ENCODE peak calls at places on chromosome 16, in ten cellular contexts. One of them, this sample, is unnamed.

GRCh38 chr16:68760671-68761275 is 23.7 kb downstream of the CDH1 start:
- DNase-seq in pancreas: no peak
- DNase-seq in Caco-2: no peak
- DNase-seq in neural progenitor cell: no peak
- DNase-seq in heart left ventricle: no peak
- DNase-seq in stomach: no peak
- DNase-seq in transverse colon: peak; percentile 41
- DNase-seq in left ventricle myocardium inferior: no peak
- DNase-seq in fibroblast of lung: peak; percentile 73
- DNase-seq in BJ: no peak
- DNase-seq in this sample: no peak

GRCh38 chr16:84585886-84586285 is 32.0 kb downstream of the COTL1 start:
- DNase-seq in pancreas: no peak
- DNase-seq in stomach: no peak
- DNase-seq in Caco-2: no peak
- DNase-seq in left ventricle myocardium inferior: no peak
- DNase-seq in neural progenitor cell: peak; percentile 88
- DNase-seq in fibroblast of lung: no peak
- DNase-seq in heart left ventricle: no peak
- DNase-seq in BJ: no peak
- DNase-seq in transverse colon: no peak
- DNase-seq in this sample: no peak

GRCh38 chr16:78749745-78750268 is 650.4 kb downstream of the WWOX start:
- DNase-seq in BJ: no peak
- DNase-seq in stomach: no peak
- DNase-seq in left ventricle myocardium inferior: no peak
- DNase-seq in pancreas: no peak
- DNase-seq in fibroblast of lung: no peak
- DNase-seq in heart left ventricle: no peak
- DNase-seq in transverse colon: no peak
- DNase-seq in Caco-2: no peak
- DNase-seq in neural progenitor cell: no peak
- DNase-seq in this sample: no peak

GRCh38 chr16:35176449-35176848 is 1717.0 kb downstream of the TP53TG3F start:
- DNase-seq in fibroblast of lung: no peak
- DNase-seq in stomach: no peak
- DNase-seq in neural progenitor cell: no peak
- DNase-seq in heart left ventricle: peak; percentile 27
- DNase-seq in transverse colon: no peak
- DNase-seq in BJ: no peak
- DNase-seq in pancreas: no peak
- DNase-seq in left ventricle myocardium inferior: peak; percentile 51
- DNase-seq in Caco-2: no peak
- DNase-seq in this sample: no peak

GRCh38 chr16:87324411-87325275 is 7.5 kb upstream of the C16orf95 start:
- DNase-seq in BJ: no peak
- DNase-seq in transverse colon: peak; percentile 30
- DNase-seq in fibroblast of lung: peak; percentile 10
- DNase-seq in Caco-2: no peak
- DNase-seq in neural progenitor cell: peak; percentile 84
- DNase-seq in stomach: no peak
- DNase-seq in heart left ventricle: no peak
- DNase-seq in left ventricle myocardium inferior: no peak
- DNase-seq in pancreas: no peak
- DNase-seq in this sample: peak; percentile 33

GRCh38 chr16:83143788-83144187 is 517.0 kb downstream of the CDH13 start:
- DNase-seq in heart left ventricle: no peak
- DNase-seq in pancreas: no peak
- DNase-seq in Caco-2: peak; percentile 97
- DNase-seq in left ventricle myocardium inferior: no peak
- DNase-seq in neural progenitor cell: peak; percentile 9
- DNase-seq in transverse colon: peak; percentile 9
- DNase-seq in BJ: no peak
- DNase-seq in stomach: no peak
- DNase-seq in fibroblast of lung: peak; percentile 91
- DNase-seq in this sample: peak; percentile 31

GRCh38 chr16:87832759-87833502 is 36.4 kb downstream of the SLC7A5 start:
- DNase-seq in BJ: no peak
- DNase-seq in transverse colon: no peak
- DNase-seq in heart left ventricle: no peak
- DNase-seq in left ventricle myocardium inferior: no peak
- DNase-seq in stomach: no peak
- DNase-seq in neural progenitor cell: no peak
- DNase-seq in fibroblast of lung: no peak
- DNase-seq in pancreas: no peak
- DNase-seq in Caco-2: no peak
- DNase-seq in this sample: no peak

GRCh38 chr16:3168706-3169105 is 19.3 kb upstream of the OR1F1 start:
- DNase-seq in heart left ventricle: no peak
- DNase-seq in fibroblast of lung: no peak
- DNase-seq in neural progenitor cell: no peak
- DNase-seq in BJ: no peak
- DNase-seq in stomach: no peak
- DNase-seq in transverse colon: no peak
- DNase-seq in pancreas: no peak
- DNase-seq in Caco-2: no peak
- DNase-seq in left ventricle myocardium inferior: no peak
- DNase-seq in this sample: no peak

GRCh38 chr16:76639685-76640289 is 362.6 kb downstream of the CNTNAP4 start:
- DNase-seq in neural progenitor cell: peak; percentile 58
- DNase-seq in heart left ventricle: no peak
- DNase-seq in left ventricle myocardium inferior: no peak
- DNase-seq in stomach: no peak
- DNase-seq in pancreas: no peak
- DNase-seq in transverse colon: no peak
- DNase-seq in Caco-2: peak; percentile 64
- DNase-seq in BJ: no peak
- DNase-seq in fibroblast of lung: peak; percentile 0
- DNase-seq in this sample: peak; percentile 44

GRCh38 chr16:80527297-80527696 is 13.5 kb upstream of the DYNLRB2 start:
- DNase-seq in neural progenitor cell: peak; percentile 67
- DNase-seq in left ventricle myocardium inferior: no peak
- DNase-seq in heart left ventricle: no peak
- DNase-seq in stomach: no peak
- DNase-seq in Caco-2: no peak
- DNase-seq in fibroblast of lung: peak; percentile 17
- DNase-seq in transverse colon: peak; percentile 12
- DNase-seq in BJ: no peak
- DNase-seq in pancreas: no peak
- DNase-seq in this sample: peak; percentile 27

GRCh38 chr16:85610059-85610445 is 3.1 kb upstream of the GSE1 start:
- DNase-seq in Caco-2: no peak
- DNase-seq in transverse colon: peak; percentile 25
- DNase-seq in pancreas: no peak
- DNase-seq in fibroblast of lung: no peak
- DNase-seq in left ventricle myocardium inferior: no peak
- DNase-seq in BJ: no peak
- DNase-seq in heart left ventricle: no peak
- DNase-seq in stomach: peak; percentile 51
- DNase-seq in neural progenitor cell: no peak
- DNase-seq in this sample: no peak

GRCh38 chr16:79707867-79708266 is 107.3 kb upstream of the MAF start:
- DNase-seq in pancreas: no peak
- DNase-seq in neural progenitor cell: no peak
- DNase-seq in BJ: no peak
- DNase-seq in heart left ventricle: peak; percentile 49
- DNase-seq in fibroblast of lung: peak; percentile 11
- DNase-seq in transverse colon: peak; percentile 46
- DNase-seq in Caco-2: peak; percentile 41
- DNase-seq in left ventricle myocardium inferior: peak; percentile 78
- DNase-seq in stomach: peak; percentile 53
- DNase-seq in this sample: peak; percentile 5

GRCh38 chr16:14003119-14003570 is 68.0 kb upstream of the MRTFB start:
- DNase-seq in heart left ventricle: peak; percentile 77
- DNase-seq in fibroblast of lung: peak; percentile 77
- DNase-seq in left ventricle myocardium inferior: peak; percentile 61
- DNase-seq in pancreas: peak; percentile 51
- DNase-seq in Caco-2: peak; percentile 37
- DNase-seq in stomach: no peak
- DNase-seq in transverse colon: peak; percentile 29
- DNase-seq in BJ: peak; percentile 53
- DNase-seq in neural progenitor cell: peak; percentile 83
- DNase-seq in this sample: peak; percentile 76

DNA sequence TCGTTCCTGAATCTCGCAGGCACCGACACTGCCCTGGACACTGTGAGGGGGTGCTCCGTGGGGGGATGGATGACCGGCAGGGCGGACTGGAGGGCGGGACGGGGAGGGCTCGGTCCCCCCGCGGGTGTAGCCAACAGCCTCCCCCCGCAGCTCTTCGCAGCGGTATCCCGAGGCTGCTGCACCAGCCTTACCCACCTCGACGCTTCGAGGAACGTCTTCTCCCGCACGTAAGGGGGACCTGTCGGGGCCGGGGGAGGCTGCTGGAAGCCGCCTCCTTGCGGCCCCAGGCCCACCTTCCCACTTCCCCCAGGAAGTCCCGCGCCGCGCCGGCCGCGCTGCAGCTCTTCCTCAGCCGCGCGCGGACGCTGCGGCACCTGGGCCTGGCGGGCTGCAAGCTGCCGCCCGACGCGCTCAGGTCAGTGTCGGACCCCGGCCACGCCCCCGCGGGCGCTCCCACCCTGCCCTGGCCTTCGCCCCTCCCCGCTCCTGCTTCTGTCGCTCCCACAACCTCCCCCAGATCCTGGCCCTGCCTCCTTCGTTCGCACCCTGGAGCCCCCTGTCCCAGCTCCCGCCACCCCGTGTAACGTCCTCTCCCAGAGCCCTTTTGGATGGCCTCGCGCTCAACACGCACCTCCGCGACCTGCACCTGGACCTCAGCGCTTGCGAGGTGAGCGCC is 3.3 kb downstream of the CARMIL2 start:
- DNase-seq in stomach: no peak
- DNase-seq in heart left ventricle: no peak
- DNase-seq in left ventricle myocardium inferior: no peak
- DNase-seq in transverse colon: no peak
- DNase-seq in fibroblast of lung: no peak
- DNase-seq in BJ: no peak
- DNase-seq in pancreas: no peak
- DNase-seq in Caco-2: no peak
- DNase-seq in neural progenitor cell: no peak
- DNase-seq in this sample: no peak
- H3K4me3 ChIP-seq in stomach: no peak overlapping the region
- H3K4me3 ChIP-seq in heart left ventricle: no peak overlapping the region
- H3K4me3 ChIP-seq in left ventricle myocardium inferior: no peak overlapping the region
- H3K4me3 ChIP-seq in transverse colon: no peak overlapping the region
- H3K4me3 ChIP-seq in fibroblast of lung: no peak overlapping the region
- H3K4me3 ChIP-seq in BJ: no peak overlapping the region
- H3K4me3 ChIP-seq in pancreas: no peak overlapping the region
- H3K4me3 ChIP-seq in Caco-2: no peak overlapping the region
- H3K4me3 ChIP-seq in neural progenitor cell: no peak overlapping the region
- H3K4me3 ChIP-seq in this sample: no peak overlapping the region

DNA sequence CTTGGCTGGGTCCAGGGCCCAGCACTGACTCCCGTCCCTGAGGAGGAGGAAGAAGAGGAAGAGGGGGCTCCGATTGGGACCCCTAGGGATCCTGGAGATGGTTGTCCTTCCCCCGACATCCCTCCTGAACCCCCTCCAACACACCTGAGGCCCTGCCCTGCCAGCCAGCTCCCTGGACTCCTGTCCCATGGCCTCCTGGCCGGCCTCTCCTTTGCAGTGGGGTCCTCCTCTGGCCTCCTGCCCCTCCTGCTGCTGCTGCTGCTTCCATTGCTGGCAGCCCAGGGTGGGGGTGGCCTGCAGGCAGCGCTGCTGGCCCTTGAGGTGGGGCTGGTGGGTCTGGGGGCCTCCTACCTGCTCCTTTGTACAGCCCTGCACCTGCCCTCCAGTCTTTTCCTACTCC is 8.5 kb downstream of the HIRIP3 start:
- DNase-seq in left ventricle myocardium inferior: no peak
- DNase-seq in fibroblast of lung: no peak
- DNase-seq in heart left ventricle: no peak
- DNase-seq in transverse colon: no peak
- DNase-seq in stomach: no peak
- DNase-seq in pancreas: no peak
- DNase-seq in BJ: no peak
- DNase-seq in Caco-2: no peak
- DNase-seq in neural progenitor cell: no peak
- DNase-seq in this sample: no peak
- H3K36me3 ChIP-seq in left ventricle myocardium inferior: peaks cover 100% of the 10 kb centered on the region
- H3K36me3 ChIP-seq in fibroblast of lung: peaks cover 36% of the 10 kb centered on the region
- H3K36me3 ChIP-seq in heart left ventricle: peaks cover 100% of the 10 kb centered on the region
- H3K36me3 ChIP-seq in transverse colon: peaks cover 60% of the 10 kb centered on the region
- H3K36me3 ChIP-seq in stomach: peaks cover 87% of the 10 kb centered on the region
- H3K36me3 ChIP-seq in pancreas: peaks cover 55% of the 10 kb centered on the region
- H3K36me3 ChIP-seq in BJ: peaks cover 69% of the 10 kb centered on the region
- H3K36me3 ChIP-seq in Caco-2: peaks cover 3% of the 10 kb centered on the region
- H3K36me3 ChIP-seq in neural progenitor cell: no peaks in the 10 kb centered on the region
- H3K36me3 ChIP-seq in this sample: peaks cover 63% of the 10 kb centered on the region

GRCh38 chr16:67407788-67408452 is 8.4 kb downstream of the ZDHHC1 start:
- DNase-seq in BJ: no peak
- DNase-seq in fibroblast of lung: no peak
- DNase-seq in left ventricle myocardium inferior: no peak
- DNase-seq in transverse colon: no peak
- DNase-seq in neural progenitor cell: no peak
- DNase-seq in Caco-2: no peak
- DNase-seq in pancreas: no peak
- DNase-seq in stomach: no peak
- DNase-seq in heart left ventricle: no peak
- DNase-seq in this sample: no peak
- TF ChIP-seq CTCF in BJ: no peak
- TF ChIP-seq CTCF in fibroblast of lung: no peak
- TF ChIP-seq CTCF in left ventricle myocardium inferior: no peak
- TF ChIP-seq CTCF in transverse colon: no peak
- TF ChIP-seq CTCF in neural progenitor cell: no peak
- TF ChIP-seq CTCF in Caco-2: no peak
- TF ChIP-seq CTCF in pancreas: no peak
- TF ChIP-seq CTCF in stomach: no peak
- TF ChIP-seq CTCF in heart left ventricle: no peak
- TF ChIP-seq CTCF in this sample: no peak

GRCh38 chr16:10616744-10617640 is 36.6 kb upstream of the EMP2 start:
- DNase-seq in transverse colon: peak; percentile 82
- DNase-seq in Caco-2: peak; percentile 73
- DNase-seq in pancreas: no peak
- DNase-seq in BJ: no peak
- DNase-seq in heart left ventricle: peak; percentile 69
- DNase-seq in fibroblast of lung: peak; percentile 69
- DNase-seq in neural progenitor cell: peak; percentile 36
- DNase-seq in left ventricle myocardium inferior: peak; percentile 74
- DNase-seq in stomach: peak; percentile 73
- DNase-seq in this sample: peak; percentile 77

GRCh38 chr16:10620120-10620519 is 39.7 kb upstream of the EMP2 start:
- DNase-seq in left ventricle myocardium inferior: no peak
- DNase-seq in stomach: no peak
- DNase-seq in BJ: no peak
- DNase-seq in neural progenitor cell: no peak
- DNase-seq in heart left ventricle: no peak
- DNase-seq in pancreas: no peak
- DNase-seq in Caco-2: no peak
- DNase-seq in fibroblast of lung: no peak
- DNase-seq in transverse colon: no peak
- DNase-seq in this sample: no peak

GRCh38 chr16:10617662-10618420 is 37.4 kb upstream of the EMP2 start:
- DNase-seq in left ventricle myocardium inferior: no peak
- DNase-seq in stomach: no peak
- DNase-seq in transverse colon: no peak
- DNase-seq in heart left ventricle: no peak
- DNase-seq in pancreas: no peak
- DNase-seq in Caco-2: no peak
- DNase-seq in fibroblast of lung: peak; percentile 77
- DNase-seq in BJ: no peak
- DNase-seq in neural progenitor cell: no peak
- DNase-seq in this sample: no peak

GRCh38 chr16:10619271-10619849 is 39.0 kb upstream of the EMP2 start:
- DNase-seq in stomach: peak; percentile 60
- DNase-seq in heart left ventricle: peak; percentile 38
- DNase-seq in left ventricle myocardium inferior: peak; percentile 58
- DNase-seq in transverse colon: peak; percentile 85
- DNase-seq in pancreas: no peak
- DNase-seq in neural progenitor cell: peak; percentile 50
- DNase-seq in fibroblast of lung: peak; percentile 33
- DNase-seq in BJ: no peak
- DNase-seq in Caco-2: no peak
- DNase-seq in this sample: no peak

GRCh38 chr16:10618710-10619209 is 38.4 kb upstream of the EMP2 start:
- DNase-seq in transverse colon: no peak
- DNase-seq in left ventricle myocardium inferior: no peak
- DNase-seq in BJ: no peak
- DNase-seq in heart left ventricle: no peak
- DNase-seq in fibroblast of lung: no peak
- DNase-seq in stomach: no peak
- DNase-seq in Caco-2: no peak
- DNase-seq in neural progenitor cell: no peak
- DNase-seq in pancreas: no peak
- DNase-seq in this sample: no peak
- H3K4me3 ChIP-seq in transverse colon: no peak overlapping the region
- H3K4me3 ChIP-seq in left ventricle myocardium inferior: peak overlapping the region; percentile 51
- H3K4me3 ChIP-seq in BJ: no peak overlapping the region
- H3K4me3 ChIP-seq in heart left ventricle: peak overlapping the region; percentile 42
- H3K4me3 ChIP-seq in fibroblast of lung: no peak overlapping the region
- H3K4me3 ChIP-seq in stomach: no peak overlapping the region
- H3K4me3 ChIP-seq in Caco-2: no peak overlapping the region
- H3K4me3 ChIP-seq in neural progenitor cell: peak overlapping the region; percentile 37
- H3K4me3 ChIP-seq in pancreas: no peak overlapping the region
- H3K4me3 ChIP-seq in this sample: no peak overlapping the region

This sample was measured in cardiac muscle cell.